ENCODE peak calls at places on chromosomes 1 and 21, in seven cellular contexts. One of them, this sample, is unnamed.

GRCh38 chr1:207854001-207854400 is 56.9 kb downstream of the CD34 start:
- DNase-seq in H1: no peak
- DNase-seq in bronchial epithelial cell: no peak
- DNase-seq in GM12865: no peak
- DNase-seq in heart left ventricle: no peak
- DNase-seq in upper lobe of right lung: no peak
- DNase-seq in PC-3: no peak
- DNase-seq in this sample: no peak

GRCh38 chr1:21434394-21434793 is 5.5 kb upstream of the NBPF3 start:
- DNase-seq in H1: no peak
- DNase-seq in bronchial epithelial cell: no peak
- DNase-seq in GM12865: no peak
- DNase-seq in heart left ventricle: no peak
- DNase-seq in upper lobe of right lung: no peak
- DNase-seq in PC-3: no peak
- DNase-seq in this sample: no peak

GRCh38 chr1:20187103-20187812 is 940 bp upstream of the PLA2G2C start:
- DNase-seq in H1: no peak
- DNase-seq in bronchial epithelial cell: no peak
- DNase-seq in GM12865: no peak
- DNase-seq in heart left ventricle: no peak
- DNase-seq in upper lobe of right lung: no peak
- DNase-seq in PC-3: peak
- DNase-seq in this sample: no peak

GRCh38 chr1:21313146-21313885 is 23.1 kb upstream of the ECE1 start:
- DNase-seq in H1: no peak
- DNase-seq in bronchial epithelial cell: no peak
- DNase-seq in GM12865: no peak
- DNase-seq in heart left ventricle: peak
- DNase-seq in upper lobe of right lung: no peak
- DNase-seq in PC-3: no peak
- DNase-seq in this sample: peak

GRCh38 chr21:33059319-33059894 is 10.5 kb upstream of the OLIG1 start:
- DNase-seq in H1: no peak
- DNase-seq in bronchial epithelial cell: peak
- DNase-seq in GM12865: peak
- DNase-seq in heart left ventricle: no peak
- DNase-seq in upper lobe of right lung: no peak
- DNase-seq in PC-3: no peak
- DNase-seq in this sample: no peak

GRCh38 chr1:17588048-17588781 is 48.7 kb downstream of the ARHGEF10L start:
- DNase-seq in H1: no peak
- DNase-seq in bronchial epithelial cell: peak
- DNase-seq in GM12865: no peak
- DNase-seq in heart left ventricle: peak
- DNase-seq in upper lobe of right lung: peak
- DNase-seq in PC-3: no peak
- DNase-seq in this sample: no peak

GRCh38 chr1:180527270-180527669 is 24.9 kb upstream of the ACBD6 start:
- DNase-seq in H1: no peak
- DNase-seq in bronchial epithelial cell: peak
- DNase-seq in GM12865: no peak
- DNase-seq in heart left ventricle: no peak
- DNase-seq in upper lobe of right lung: no peak
- DNase-seq in PC-3: peak
- DNase-seq in this sample: no peak

GRCh38 chr1:109254621-109255096 is 5.3 kb downstream of the CELSR2 start:
- DNase-seq in H1: no peak
- DNase-seq in bronchial epithelial cell: no peak
- DNase-seq in GM12865: no peak
- DNase-seq in heart left ventricle: peak
- DNase-seq in upper lobe of right lung: no peak
- DNase-seq in PC-3: no peak
- DNase-seq in this sample: no peak

GRCh38 chr1:196361112-196361714 is 247.0 kb downstream of the KCNT2 start:
- DNase-seq in H1: no peak
- DNase-seq in bronchial epithelial cell: peak
- DNase-seq in GM12865: no peak
- DNase-seq in heart left ventricle: no peak
- DNase-seq in upper lobe of right lung: no peak
- DNase-seq in PC-3: peak
- DNase-seq in this sample: no peak

GRCh38 chr1:107529511-107530149 is 388.8 kb downstream of the NTNG1 start:
- DNase-seq in H1: no peak
- DNase-seq in bronchial epithelial cell: peak
- DNase-seq in GM12865: peak
- DNase-seq in heart left ventricle: no peak
- DNase-seq in upper lobe of right lung: no peak
- DNase-seq in PC-3: peak
- DNase-seq in this sample: no peak

GRCh38 chr1:157404063-157404501 is 148.2 kb downstream of the FCRL5 start:
- DNase-seq in H1: no peak
- DNase-seq in bronchial epithelial cell: no peak
- DNase-seq in GM12865: peak
- DNase-seq in heart left ventricle: no peak
- DNase-seq in upper lobe of right lung: no peak
- DNase-seq in PC-3: no peak
- DNase-seq in this sample: no peak

GRCh38 chr1:154669464-154670282 is 61.7 kb upstream of the ADAR start:
- DNase-seq in H1: peak
- DNase-seq in bronchial epithelial cell: peak
- DNase-seq in GM12865: peak
- DNase-seq in heart left ventricle: peak
- DNase-seq in upper lobe of right lung: peak
- DNase-seq in PC-3: peak
- DNase-seq in this sample: peak

GRCh38 chr1:109493805-109494539 is at the start of gene CYB561D1:
- DNase-seq in H1: peak
- DNase-seq in bronchial epithelial cell: peak
- DNase-seq in GM12865: peak
- DNase-seq in heart left ventricle: peak
- DNase-seq in upper lobe of right lung: peak
- DNase-seq in PC-3: peak
- DNase-seq in this sample: peak

GRCh38 chr1:114033219-114033706 is 54.0 kb downstream of the OLFML3 start:
- DNase-seq in H1: peak
- DNase-seq in bronchial epithelial cell: peak
- DNase-seq in GM12865: peak
- DNase-seq in heart left ventricle: no peak
- DNase-seq in upper lobe of right lung: no peak
- DNase-seq in PC-3: peak
- DNase-seq in this sample: no peak

GRCh38 chr1:154433161-154433681 is 28.1 kb downstream of the IL6R start:
- DNase-seq in H1: no peak
- DNase-seq in bronchial epithelial cell: peak
- DNase-seq in GM12865: no peak
- DNase-seq in heart left ventricle: no peak
- DNase-seq in upper lobe of right lung: no peak
- DNase-seq in PC-3: peak
- DNase-seq in this sample: peak

GRCh38 chr1:230303822-230304221 is 122.3 kb downstream of the PGBD5 start:
- DNase-seq in H1: no peak
- DNase-seq in bronchial epithelial cell: peak
- DNase-seq in GM12865: no peak
- DNase-seq in heart left ventricle: no peak
- DNase-seq in upper lobe of right lung: no peak
- DNase-seq in PC-3: peak
- DNase-seq in this sample: no peak

GRCh38 chr1:17539526-17540254 is at the start of gene ARHGEF10L:
- DNase-seq in H1: no peak
- DNase-seq in bronchial epithelial cell: no peak
- DNase-seq in GM12865: no peak
- DNase-seq in heart left ventricle: peak
- DNase-seq in upper lobe of right lung: peak
- DNase-seq in PC-3: no peak
- DNase-seq in this sample: peak

GRCh38 chr1:185775505-185775904 is 41.3 kb downstream of the HMCN1 start:
- DNase-seq in H1: no peak
- DNase-seq in bronchial epithelial cell: no peak
- DNase-seq in GM12865: no peak
- DNase-seq in heart left ventricle: no peak
- DNase-seq in upper lobe of right lung: no peak
- DNase-seq in PC-3: peak
- DNase-seq in this sample: no peak

GRCh38 chr1:33637846-33638440 is 165.5 kb downstream of the ZSCAN20 start:
- DNase-seq in H1: no peak
- DNase-seq in bronchial epithelial cell: no peak
- DNase-seq in GM12865: no peak
- DNase-seq in heart left ventricle: no peak
- DNase-seq in upper lobe of right lung: no peak
- DNase-seq in PC-3: no peak
- DNase-seq in this sample: no peak

GRCh38 chr1:85240174-85240601 is 19.3 kb downstream of the C1orf52 start:
- DNase-seq in H1: no peak
- DNase-seq in bronchial epithelial cell: peak
- DNase-seq in GM12865: peak
- DNase-seq in heart left ventricle: no peak
- DNase-seq in upper lobe of right lung: no peak
- DNase-seq in PC-3: peak
- DNase-seq in this sample: no peak

GRCh38 chr1:40709100-40709801 is 17.7 kb downstream of the NFYC start:
- DNase-seq in H1: peak
- DNase-seq in bronchial epithelial cell: peak
- DNase-seq in GM12865: peak
- DNase-seq in heart left ventricle: peak
- DNase-seq in upper lobe of right lung: no peak
- DNase-seq in PC-3: peak
- DNase-seq in this sample: peak

GRCh38 chr1:213821943-213822334 is 165.8 kb upstream of the PROX1 start:
- DNase-seq in H1: no peak
- DNase-seq in bronchial epithelial cell: no peak
- DNase-seq in GM12865: no peak
- DNase-seq in heart left ventricle: no peak
- DNase-seq in upper lobe of right lung: no peak
- DNase-seq in PC-3: no peak
- DNase-seq in this sample: no peak

GRCh38 chr1:170666661-170667060 is 2.7 kb downstream of the PRRX1 start:
- DNase-seq in H1: peak
- DNase-seq in bronchial epithelial cell: no peak
- DNase-seq in GM12865: no peak
- DNase-seq in heart left ventricle: peak
- DNase-seq in upper lobe of right lung: no peak
- DNase-seq in PC-3: no peak
- DNase-seq in this sample: peak

GRCh38 chr21:44972301-44972814 is 32.5 kb downstream of the SLX9 start:
- DNase-seq in H1: no peak
- DNase-seq in bronchial epithelial cell: no peak
- DNase-seq in GM12865: no peak
- DNase-seq in heart left ventricle: no peak
- DNase-seq in upper lobe of right lung: no peak
- DNase-seq in PC-3: peak
- DNase-seq in this sample: no peak

DNA sequence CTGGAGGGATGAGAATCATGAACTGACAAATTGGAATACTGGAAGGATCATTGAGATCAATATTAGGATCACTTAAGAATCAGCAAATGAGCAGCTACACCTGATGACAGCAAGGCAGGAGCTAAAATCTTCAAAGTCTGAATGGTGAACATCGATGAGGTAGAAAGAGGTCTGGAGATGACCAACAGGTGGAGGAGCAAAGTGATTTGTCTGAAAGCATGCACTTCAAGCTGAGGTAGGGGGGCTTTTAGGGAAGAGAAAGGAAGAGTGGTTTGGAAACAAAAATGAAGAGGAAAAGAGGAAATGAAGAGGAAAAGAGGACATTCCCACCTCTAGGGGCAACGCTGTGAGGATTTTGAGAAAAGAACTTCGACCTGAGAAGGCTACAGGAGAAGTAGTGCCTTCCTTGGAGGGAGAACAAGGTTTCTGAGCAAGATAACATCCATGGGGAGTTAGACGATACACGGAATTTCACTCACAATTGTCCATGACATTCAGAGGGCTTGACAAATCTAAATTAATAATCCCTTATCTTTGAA is 79.0 kb downstream of the APP start:
- DNase-seq in H1: no peak
- DNase-seq in bronchial epithelial cell: no peak
- DNase-seq in GM12865: no peak
- DNase-seq in heart left ventricle: no peak
- DNase-seq in upper lobe of right lung: no peak
- DNase-seq in PC-3: peak
- DNase-seq in this sample: no peak
- H3K4me3 ChIP-seq in H1: no peak
- H3K4me3 ChIP-seq in bronchial epithelial cell: no peak
- H3K4me3 ChIP-seq in GM12865: no peak
- H3K4me3 ChIP-seq in heart left ventricle: no peak
- H3K4me3 ChIP-seq in upper lobe of right lung: no peak
- H3K4me3 ChIP-seq in PC-3: no peak
- H3K4me3 ChIP-seq in this sample: no peak

GRCh38 chr21:37535130-37535529 is 168.6 kb downstream of the DYRK1A start:
- DNase-seq in H1: no peak
- DNase-seq in bronchial epithelial cell: no peak
- DNase-seq in GM12865: no peak
- DNase-seq in heart left ventricle: no peak
- DNase-seq in upper lobe of right lung: no peak
- DNase-seq in PC-3: no peak
- DNase-seq in this sample: no peak
- H3K4me3 ChIP-seq in H1: no peak
- H3K4me3 ChIP-seq in bronchial epithelial cell: no peak
- H3K4me3 ChIP-seq in GM12865: no peak
- H3K4me3 ChIP-seq in heart left ventricle: no peak
- H3K4me3 ChIP-seq in upper lobe of right lung: no peak
- H3K4me3 ChIP-seq in PC-3: no peak
- H3K4me3 ChIP-seq in this sample: no peak

GRCh38 chr1:90707363-90707710 is 9.8 kb downstream of the BARHL2 start:
- DNase-seq in H1: peak
- DNase-seq in bronchial epithelial cell: peak
- DNase-seq in GM12865: no peak
- DNase-seq in heart left ventricle: no peak
- DNase-seq in upper lobe of right lung: peak
- DNase-seq in PC-3: peak
- DNase-seq in this sample: no peak
- H3K4me3 ChIP-seq in H1: no peak
- H3K4me3 ChIP-seq in bronchial epithelial cell: no peak
- H3K4me3 ChIP-seq in GM12865: no peak
- H3K4me3 ChIP-seq in heart left ventricle: no peak
- H3K4me3 ChIP-seq in upper lobe of right lung: peak
- H3K4me3 ChIP-seq in PC-3: no peak
- H3K4me3 ChIP-seq in this sample: peak

GRCh38 chr1:161739865-161740566 is 9.6 kb upstream of the DUSP12 start:
- DNase-seq in H1: no peak
- DNase-seq in bronchial epithelial cell: no peak
- DNase-seq in GM12865: peak
- DNase-seq in heart left ventricle: peak
- DNase-seq in upper lobe of right lung: no peak
- DNase-seq in PC-3: no peak
- DNase-seq in this sample: no peak

GRCh38 chr1:161747789-161748188 is 1.8 kb upstream of the DUSP12 start:
- DNase-seq in H1: no peak
- DNase-seq in bronchial epithelial cell: no peak
- DNase-seq in GM12865: no peak
- DNase-seq in heart left ventricle: no peak
- DNase-seq in upper lobe of right lung: no peak
- DNase-seq in PC-3: no peak
- DNase-seq in this sample: no peak

GRCh38 chr1:161738627-161739287 is 10.8 kb upstream of the DUSP12 start:
- DNase-seq in H1: no peak
- DNase-seq in bronchial epithelial cell: peak
- DNase-seq in GM12865: peak
- DNase-seq in heart left ventricle: peak
- DNase-seq in upper lobe of right lung: peak
- DNase-seq in PC-3: peak
- DNase-seq in this sample: peak

GRCh38 chr1:161740871-161741270 is 8.7 kb upstream of the DUSP12 start:
- DNase-seq in H1: no peak
- DNase-seq in bronchial epithelial cell: no peak
- DNase-seq in GM12865: no peak
- DNase-seq in heart left ventricle: no peak
- DNase-seq in upper lobe of right lung: no peak
- DNase-seq in PC-3: no peak
- DNase-seq in this sample: no peak

GRCh38 chr1:161743231-161743630 is 6.4 kb upstream of the DUSP12 start:
- DNase-seq in H1: no peak
- DNase-seq in bronchial epithelial cell: no peak
- DNase-seq in GM12865: no peak
- DNase-seq in heart left ventricle: no peak
- DNase-seq in upper lobe of right lung: no peak
- DNase-seq in PC-3: no peak
- DNase-seq in this sample: no peak
- H3K4me3 ChIP-seq in H1: no peak
- H3K4me3 ChIP-seq in bronchial epithelial cell: no peak
- H3K4me3 ChIP-seq in GM12865: no peak
- H3K4me3 ChIP-seq in heart left ventricle: no peak
- H3K4me3 ChIP-seq in upper lobe of right lung: no peak
- H3K4me3 ChIP-seq in PC-3: no peak
- H3K4me3 ChIP-seq in this sample: no peak

This sample was measured in psoas muscle.